ENCODE peak calls at places on chromosomes 12 and 14, in nine cellular contexts. N is stimulated activated naive B cell treated with anti-CD40 and anti-IgM and Interleukin-4, amounts not matched to agents 10 μg/mL and 1 μg/mL and 100 μg/mL, for 72 hours; C is cardiac fibroblast; F is fibroblast of pulmonary artery; D is posterior cingulate gyrus; K is HEK293T; S is transverse colon; I is A549; J is progenitor cell of endocrine pancreas. U is an unnamed sample.

GRCh38 chr12:53737951-53738833 is 10.9 kb upstream of the CALCOCO1 start:
- DNase-seq in N (no peak), C (no peak), F (no peak), D (no peak), K (no peak), S (peak), I (no peak), J (peak), U (no peak)

GRCh38 chr12:104215638-104216297 is at the start of gene TXNRD1:
- DNase-seq in N (peak), C (peak), F (peak), D (peak), K (no peak), S (peak), I (peak), J (peak), U (peak)

GRCh38 chr12:111178194-111179081 is 190.5 kb downstream of the PHETA1 start:
- DNase-seq in N (no peak), C (peak), F (no peak), D (no peak), K (no peak), S (no peak), I (no peak), J (no peak), U (no peak)

GRCh38 chr12:85568395-85569103 is 267.7 kb downstream of the RASSF9 start:
- DNase-seq in N (no peak), C (no peak), F (no peak), D (no peak), K (no peak), S (peak), I (no peak), J (no peak), U (no peak)

GRCh38 chr12:69066420-69067373 is 133.7 kb upstream of the CPM start:
- DNase-seq in N (no peak), C (no peak), F (no peak), D (no peak), K (no peak), S (no peak), I (no peak), J (no peak), U (no peak)

GRCh38 chr12:79424109-79424721 is 266.5 kb downstream of the PAWR start:
- DNase-seq in N (no peak), C (peak), F (peak), D (no peak), K (no peak), S (no peak), I (peak), J (no peak), U (no peak)

GRCh38 chr14:61140872-61141271 is 140.3 kb downstream of the TMEM30B start:
- DNase-seq in N (no peak), C (peak), F (peak), D (no peak), K (no peak), S (no peak), I (no peak), J (no peak), U (no peak)

GRCh38 chr12:54489857-54490256 is 7.7 kb upstream of the NCKAP1L start:
- DNase-seq in N (no peak), C (no peak), F (no peak), D (no peak), K (no peak), S (no peak), I (no peak), J (no peak), U (no peak)

GRCh38 chr14:60188696-60189095 is 23.5 kb upstream of the DHRS7 start:
- DNase-seq in N (no peak), C (no peak), F (no peak), D (no peak), K (no peak), S (no peak), I (no peak), J (no peak), U (no peak)

GRCh38 chr14:32576088-32576795 is 247.1 kb downstream of the AKAP6 start:
- DNase-seq in N (peak), C (peak), F (peak), D (peak), K (peak), S (peak), I (peak), J (peak), U (no peak)

GRCh38 chr14:23542261-23542660 is 9.3 kb downstream of the ZFHX2 start:
- DNase-seq in N (no peak), C (no peak), F (no peak), D (no peak), K (no peak), S (no peak), I (no peak), J (no peak), U (no peak)

GRCh38 chr12:4700621-4701026 is 19.6 kb upstream of the GALNT8 start:
- DNase-seq in N (no peak), C (peak), F (peak), D (no peak), K (no peak), S (no peak), I (no peak), J (no peak), U (no peak)

GRCh38 chr12:104576980-104577925 is 120.5 kb downstream of the CHST11 start:
- DNase-seq in N (no peak), C (no peak), F (peak), D (no peak), K (no peak), S (no peak), I (no peak), J (no peak), U (no peak)

GRCh38 chr14:69284170-69284569 is 24.2 kb downstream of the GALNT16 start:
- DNase-seq in N (no peak), C (no peak), F (no peak), D (no peak), K (no peak), S (no peak), I (no peak), J (no peak), U (no peak)

GRCh38 chr12:66662729-66663128 is 16.1 kb downstream of the GRIP1 start:
- DNase-seq in N (no peak), C (peak), F (peak), D (no peak), K (no peak), S (no peak), I (no peak), J (no peak), U (no peak)

GRCh38 chr14:71193663-71194062 is 286.4 kb downstream of the PCNX1 start:
- DNase-seq in N (no peak), C (no peak), F (no peak), D (no peak), K (no peak), S (no peak), I (no peak), J (no peak), U (no peak)

GRCh38 chr12:3757261-3757660 is 4.4 kb upstream of the CRACR2A start:
- DNase-seq in N (no peak), C (no peak), F (no peak), D (no peak), K (no peak), S (peak), I (no peak), J (no peak), U (no peak)

GRCh38 chr14:52268191-52269061 is 928 bp downstream of the PTGDR start:
- DNase-seq in N (peak), C (peak), F (peak), D (no peak), K (no peak), S (no peak), I (no peak), J (no peak), U (peak)

GRCh38 chr14:80387563-80387981 is 176.3 kb upstream of the DIO2 start:
- DNase-seq in N (no peak), C (no peak), F (no peak), D (peak), K (no peak), S (no peak), I (no peak), J (no peak), U (no peak)

GRCh38 chr14:62187265-62187664 is 425.0 kb downstream of the SNAPC1 start:
- DNase-seq in N (no peak), C (no peak), F (no peak), D (no peak), K (no peak), S (no peak), I (no peak), J (no peak), U (no peak)

GRCh38 chr12:55681142-55682077 is 26.3 kb downstream of the ITGA7 start:
- DNase-seq in N (no peak), C (peak), F (peak), D (no peak), K (peak), S (peak), I (peak), J (peak), U (no peak)

GRCh38 chr12:116610971-116611541 is 51.9 kb downstream of the MAP1LC3B2 start:
- DNase-seq in N (no peak), C (no peak), F (no peak), D (no peak), K (no peak), S (no peak), I (peak), J (no peak), U (no peak)

GRCh38 chr14:76011959-76012802 is 26.6 kb downstream of the IFT43 start:
- DNase-seq in N (no peak), C (peak), F (peak), D (no peak), K (no peak), S (no peak), I (no peak), J (no peak), U (no peak)

GRCh38 chr12:29883558-29883957 is 99.8 kb upstream of the TMTC1 start:
- DNase-seq in N (no peak), C (no peak), F (no peak), D (no peak), K (no peak), S (no peak), I (no peak), J (no peak), U (no peak)